ENCODE peak calls at places on chromosomes 16 and 17, in nine cellular contexts. G, Q, S, Z, K, I, W, L and U are unnamed samples.

GRCh38 chr16:4915226-4915761 is 21.7 kb downstream of the PPL start:
- DNase-seq in I (no peak), S (no peak), L (peak; percentile 71), W (no peak), Q (no peak), G (peak; percentile 94), K (peak; percentile 34), Z (peak; percentile 85), U (no peak)

GRCh38 chr16:50464325-50465290 is 83.6 kb upstream of the NKD1 start:
- DNase-seq in L (no peak), I (no peak), K (no peak), Z (no peak), Q (no peak), S (no peak), W (no peak), G (no peak), U (no peak)

GRCh38 chr16:55773859-55774549 is 58.9 kb downstream of the CES1 start:
- DNase-seq in Z (peak; percentile 6), L (no peak), Q (no peak), K (peak; percentile 89), I (no peak), S (peak; percentile 66), W (no peak), G (no peak), U (no peak)

GRCh38 chr16:58222532-58223316 is 24.8 kb upstream of the CSNK2A2 start:
- DNase-seq in L (no peak), G (peak; percentile 27), W (no peak), Z (peak; percentile 8), Q (no peak), I (no peak), S (no peak), K (peak; percentile 45), U (no peak)

GRCh38 chr17:50055055-50055425 is 870 bp upstream of the ITGA3 start:
- DNase-seq in S (no peak), K (peak; percentile 92), Q (peak; percentile 21), W (peak; percentile 9), G (no peak), I (peak; percentile 84), Z (no peak), L (no peak), U (no peak)

GRCh38 chr16:72677662-72678447 is 370.1 kb downstream of the ZFHX3 start:
- DNase-seq in L (no peak), W (no peak), K (peak; percentile 13), Q (no peak), I (no peak), Z (peak; percentile 78), G (peak; percentile 66), S (no peak), U (no peak)

GRCh38 chr17:78237403-78238012 is 6.1 kb downstream of the TMEM235 start:
- DNase-seq in L (no peak), Z (no peak), Q (no peak), G (no peak), I (no peak), S (no peak), W (no peak), K (no peak), U (no peak)

GRCh38 chr17:67132366-67132765 is 88.0 kb downstream of the CACNG1 start:
- DNase-seq in W (no peak), L (no peak), Z (no peak), S (no peak), G (no peak), Q (no peak), I (no peak), K (no peak), U (no peak)

GRCh38 chr16:70770968-70771552 is 29.9 kb downstream of the VAC14 start:
- DNase-seq in S (no peak), Z (peak; percentile 69), K (peak; percentile 76), Q (peak; percentile 87), I (peak; percentile 77), W (peak; percentile 45), G (peak; percentile 58), L (no peak), U (peak; percentile 74)

DNA sequence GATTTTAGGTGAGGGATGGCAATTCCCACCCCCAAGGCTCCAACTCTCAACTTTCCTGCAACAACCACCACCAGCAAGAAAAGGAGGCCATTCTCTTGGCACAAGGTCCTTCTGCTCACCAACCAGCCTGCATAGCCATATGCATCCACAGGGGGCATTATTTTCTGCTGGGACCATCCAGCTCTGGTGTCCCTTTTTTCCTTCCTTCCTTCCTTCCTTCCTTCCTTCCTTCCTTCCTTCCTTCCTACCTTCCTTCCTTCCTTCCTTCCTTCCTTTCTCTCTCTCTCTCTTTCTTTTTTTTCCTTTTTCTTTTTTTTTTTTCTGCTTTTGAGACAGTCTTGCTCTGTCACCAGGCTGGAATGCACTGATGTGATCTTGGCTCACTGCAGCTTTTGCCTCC is 21.1 kb upstream of the COX10 start:
- DNase-seq in I (no peak), W (no peak), Z (peak; percentile 13), K (peak; percentile 17), S (no peak), L (no peak), G (no peak), Q (no peak), U (no peak)
- TF ChIP-seq CTCF in I (peak; percentile 40), W (no peak), Z (peak; percentile 41), K (peak; percentile 19), S (peak; percentile 30), L (peak; percentile 54), G (peak; percentile 61), Q (no peak), U (peak; percentile 15)

DNA sequence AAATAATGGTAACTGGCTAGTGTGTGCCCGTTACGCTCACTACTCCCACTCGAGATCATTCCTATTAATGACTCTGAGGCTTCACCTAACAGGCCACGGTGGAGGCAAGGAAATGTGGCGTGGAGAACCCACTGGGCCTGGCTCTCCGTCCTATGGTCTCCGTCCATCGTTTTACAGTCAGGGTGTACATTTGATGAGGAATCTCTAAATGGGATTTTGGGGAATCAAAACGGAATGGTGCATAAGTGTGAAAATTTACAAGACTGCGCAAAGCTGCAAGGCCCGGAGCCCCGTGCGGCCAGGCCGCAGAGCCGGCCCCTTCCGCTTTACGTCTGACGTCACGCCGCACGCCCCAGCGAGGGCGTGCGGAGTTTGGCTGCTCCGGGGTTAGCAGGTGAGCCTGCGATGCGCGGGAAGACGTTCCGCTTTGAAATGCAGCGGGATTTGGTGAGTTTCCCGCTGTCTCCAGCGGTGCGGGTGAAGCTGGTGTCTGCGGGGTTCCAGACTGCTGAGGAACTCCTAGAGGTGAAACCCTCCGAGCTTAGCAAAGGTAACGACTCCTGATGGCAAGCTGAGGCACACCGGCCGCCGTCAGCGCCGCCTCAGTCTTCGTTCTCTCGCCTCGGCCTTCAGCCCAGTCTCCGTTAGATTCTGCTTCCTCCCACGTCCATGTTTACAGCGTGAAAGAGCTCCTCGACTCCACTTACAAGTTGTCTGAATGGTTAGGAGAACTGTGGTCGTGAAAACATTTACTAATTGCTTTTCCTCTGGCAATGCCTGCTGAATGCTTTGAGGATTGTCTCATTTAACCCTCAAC is at the start of gene RAD51C:
- DNase-seq in I (peak; percentile 88), Z (peak; percentile 89), L (peak; percentile 46), K (peak; percentile 84), W (peak; percentile 83), S (peak; percentile 91), Q (peak; percentile 64), G (peak; percentile 65), U (peak; percentile 91)
- TF ChIP-seq CTCF in I (no peak), Z (no peak), L (no peak), K (no peak), W (no peak), S (peak; percentile 11), Q (no peak), G (peak; percentile 18), U (no peak)

DNA sequence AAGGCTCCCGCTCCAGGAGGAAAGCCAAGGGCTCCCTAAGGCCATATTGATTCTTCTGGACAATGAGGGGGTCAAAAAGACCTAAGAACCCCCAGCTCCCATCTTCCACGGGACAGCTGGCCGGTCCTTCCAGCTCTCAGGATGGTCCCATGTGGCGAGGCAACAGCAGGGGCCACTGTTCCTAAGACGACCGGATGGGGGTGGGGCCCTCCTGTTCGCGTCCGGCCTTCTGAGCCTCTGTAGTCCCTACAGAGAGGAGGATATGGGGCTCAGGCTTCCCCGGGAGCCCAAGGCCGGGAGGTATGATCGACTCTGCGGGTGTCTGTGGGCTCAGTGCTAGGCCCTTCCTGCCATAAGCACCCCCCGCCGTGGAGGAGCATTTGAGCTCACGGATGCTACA is 6.0 kb upstream of the DCXR start:
- DNase-seq in I (no peak), L (no peak), W (no peak), G (no peak), K (no peak), Z (no peak), Q (no peak), S (no peak), U (no peak)
- TF ChIP-seq CTCF in I (no peak), L (no peak), W (no peak), G (no peak), K (no peak), Z (no peak), Q (no peak), S (no peak), U (no peak)

GRCh38 chr16:67979955-67980678 is at the start of gene DPEP3:
- DNase-seq in S (no peak), L (no peak), G (no peak), I (no peak), Z (no peak), W (no peak), K (no peak), Q (no peak), U (no peak)
- TF ChIP-seq CTCF in S (no peak), L (peak; percentile 42), G (peak; percentile 56), I (no peak), Z (peak; percentile 36), W (no peak), K (no peak), Q (no peak), U (peak; percentile 22)

DNA sequence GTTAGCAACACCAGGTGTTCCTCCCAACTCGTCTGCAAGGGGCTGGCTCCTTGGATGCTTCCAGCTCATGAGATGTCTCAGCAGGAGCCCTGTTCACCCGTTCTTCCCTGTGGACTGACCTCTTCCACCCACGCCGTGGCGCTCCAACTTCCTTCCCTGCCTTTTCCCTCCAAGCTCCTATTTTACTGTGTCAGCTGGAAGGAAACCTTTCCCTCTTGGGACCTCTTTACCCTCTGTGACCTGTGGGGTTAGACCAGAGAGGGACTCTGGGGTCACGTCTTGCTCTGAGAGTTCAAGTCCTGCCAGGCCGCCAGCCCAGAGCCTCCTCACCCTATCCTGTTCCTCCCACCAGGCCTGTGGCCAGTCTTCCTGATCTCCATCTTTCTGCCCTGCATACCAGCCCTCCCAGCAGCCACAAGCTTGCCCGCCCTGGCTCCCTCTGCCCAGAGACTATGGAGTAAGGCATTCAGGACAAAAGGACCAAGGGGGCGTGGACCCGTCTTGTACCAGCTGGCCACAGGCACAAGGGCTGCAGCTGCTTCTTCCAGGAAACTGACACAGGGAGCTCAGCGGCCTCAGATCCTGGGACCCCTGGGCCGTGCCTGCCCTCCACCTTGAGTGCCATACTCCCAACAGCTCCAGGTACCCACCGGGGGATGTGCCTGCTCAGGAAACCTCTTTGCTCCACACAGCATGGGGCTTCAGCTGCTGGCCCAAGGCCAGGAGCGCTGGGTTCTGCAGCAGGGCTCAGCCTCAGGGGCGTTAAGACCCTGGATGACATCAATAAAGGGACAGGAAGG is 3.0 kb downstream of the PAQR4 start:
- DNase-seq in I (no peak), Q (no peak), G (no peak), W (no peak), L (no peak), S (no peak), Z (no peak), K (no peak), U (no peak)
- TF ChIP-seq CTCF in I (no peak), Q (no peak), G (no peak), W (no peak), L (no peak), S (no peak), Z (no peak), K (no peak), U (no peak)